ENCODE peak calls at places on chromosomes 6 and 20, in four cellular contexts. E is HepG2, G is GM12878, R is K562. Z is an unnamed sample.

GRCh38 chr20:21053002-21053762 is 53.0 kb downstream of the LINC00237 start:
- DNase-seq in G (no peak), E (peak; percentile 97), R (no peak), Z (peak; percentile 36)

GRCh38 chr6:158861686-158862381 is 42.7 kb upstream of the EZR start:
- DNase-seq in E (no peak), G (no peak), R (no peak), Z (no peak)

GRCh38 chr6:34068462-34069044 is 77.3 kb downstream of the GRM4 start:
- DNase-seq in E (no peak), G (no peak), R (no peak), Z (no peak)

GRCh38 chr6:107611060-107611824 is 121.3 kb downstream of the SOBP start:
- DNase-seq in G (no peak), E (no peak), R (no peak), Z (no peak)

GRCh38 chr6:17431581-17431980 is 38.2 kb downstream of the CAP2 start:
- DNase-seq in R (no peak), E (peak; percentile 20), G (no peak), Z (no peak)

GRCh38 chr6:111804627-111805235 is 68.5 kb downstream of the FYN start:
- DNase-seq in R (peak; percentile 80), E (no peak), G (peak; percentile 84), Z (no peak)

GRCh38 chr6:112343375-112343774 is 3.8 kb upstream of the RFPL4B start:
- DNase-seq in G (no peak), R (no peak), E (no peak), Z (no peak)

GRCh38 chr20:49501917-49502316 is 19.4 kb upstream of the KCNB1 start:
- DNase-seq in R (peak; percentile 40), G (no peak), E (peak; percentile 57), Z (no peak)

GRCh38 chr6:48840896-48841295 is 622.2 kb downstream of the MMUT start:
- DNase-seq in R (no peak), E (no peak), G (no peak), Z (no peak)

GRCh38 chr20:37309941-37310590 is 20.6 kb downstream of the MANBAL start:
- DNase-seq in E (no peak), R (no peak), G (no peak), Z (no peak)

GRCh38 chr6:62797190-62797589 is 414.1 kb upstream of the FKBP1C start:
- DNase-seq in E (no peak), R (no peak), G (no peak), Z (no peak)

GRCh38 chr20:49277786-49278035 is 146 bp downstream of the ZNFX1 start:
- DNase-seq in G (no peak), R (no peak), E (no peak), Z (no peak)

GRCh38 chr6:3022765-3023662 is 23.3 kb downstream of the NQO2 start:
- DNase-seq in R (peak; percentile 24), E (no peak), G (no peak), Z (no peak)

GRCh38 chr20:64165866-64166600 is 1.8 kb downstream of the MYT1 start:
- DNase-seq in G (no peak), R (no peak), E (no peak), Z (no peak)

GRCh38 chr20:3162080-3162611 is 2.5 kb upstream of the FASTKD5 start:
- DNase-seq in R (no peak), G (no peak), E (no peak), Z (no peak)

GRCh38 chr20:40741507-40742106 is 52.6 kb upstream of the MAFB start:
- DNase-seq in G (no peak), E (peak; percentile 57), R (peak; percentile 56), Z (peak; percentile 66)

GRCh38 chr20:878511-879307 is 37.4 kb downstream of the ANGPT4 start:
- DNase-seq in R (peak; percentile 65), E (no peak), G (no peak), Z (peak; percentile 74)

GRCh38 chr6:139133733-139134360 is 1.0 kb upstream of the HECA start:
- DNase-seq in R (no peak), G (no peak), E (no peak), Z (no peak)

GRCh38 chr6:139134817-139135577 is at the start of gene HECA:
- DNase-seq in R (peak; percentile 95), E (peak; percentile 55), G (no peak), Z (peak; percentile 96)

GRCh38 chr6:139131736-139132285 is 3.1 kb upstream of the HECA start:
- DNase-seq in G (no peak), E (no peak), R (no peak), Z (no peak)

GRCh38 chr6:139135578-139136545 is 982 bp downstream of the HECA start:
- DNase-seq in G (no peak), R (peak; percentile 41), E (no peak), Z (peak; percentile 29)

DNA sequence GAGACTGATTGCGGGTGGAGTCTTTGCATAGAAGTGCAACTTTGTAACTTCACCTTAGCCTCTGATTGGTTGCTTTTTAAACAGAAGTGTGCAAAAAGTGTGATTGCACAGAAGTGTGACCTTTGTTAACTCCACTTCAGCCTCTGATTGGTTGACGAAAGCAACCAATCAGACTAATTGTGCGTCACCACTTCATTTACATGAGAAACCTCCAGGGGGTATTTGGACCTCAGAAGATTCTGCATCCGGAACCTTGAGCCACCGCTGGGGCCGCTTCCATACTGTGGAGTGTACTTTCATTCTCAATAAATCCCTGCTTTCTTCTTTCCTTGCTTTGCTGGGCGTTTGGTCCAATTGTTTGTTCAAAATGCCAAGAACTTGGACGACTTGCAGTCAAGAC is 1.6 kb upstream of the HECA start:
- DNase-seq in G (no peak), E (peak; percentile 6), R (no peak), Z (no peak)
- TF ChIP-seq ATF3 in G (no peak), E (no peak), R (no peak), Z (no peak)

GRCh38 chr6:40957616-40958492 is 81.2 kb downstream of the UNC5CL start:
- DNase-seq in E (peak; percentile 88), R (no peak), G (no peak), Z (no peak)
- TF ChIP-seq TCF7 in E (no peak), R (no peak), G (no peak), Z (no peak)

DNA sequence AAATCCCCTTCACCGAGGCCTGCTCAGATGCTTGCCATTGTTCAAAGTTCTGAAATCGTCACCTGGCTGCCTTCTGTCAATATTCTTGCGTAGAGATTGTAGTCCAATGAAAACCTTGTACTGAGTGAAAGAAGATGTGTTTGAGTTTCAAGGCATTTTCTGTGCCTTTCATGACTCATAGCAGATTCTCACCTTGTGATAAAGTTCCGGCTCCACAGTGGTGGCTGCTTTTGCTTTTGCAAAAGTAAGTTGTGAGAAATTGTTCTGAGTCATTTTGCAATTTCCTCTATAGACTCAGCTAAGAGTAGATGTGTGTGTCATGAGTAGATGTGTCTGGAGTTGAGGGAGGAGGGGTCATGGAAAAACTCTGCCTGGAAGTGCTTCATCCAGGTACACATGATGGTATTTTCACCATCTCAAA is 39.8 kb upstream of the CLDN20 start:
- DNase-seq in R (no peak), G (peak; percentile 81), E (peak; percentile 79), Z (no peak)
- TF ChIP-seq ETV6 in R (no peak), G (peak; percentile 59), E (no peak), Z (no peak)

GRCh38 chr6:45433533-45434400 is 56.0 kb upstream of the SUPT3H start:
- DNase-seq in G (no peak), R (no peak), E (no peak), Z (no peak)
- TF ChIP-seq ATF3 in G (no peak), R (no peak), E (no peak), Z (no peak)